ENCODE peak calls at places on chromosomes 13 and 19, in ten cellular contexts. One of them, this sample, is unnamed.

GRCh38 chr13:38301236-38301635 is 48.4 kb upstream of the UFM1 start:
- DNase-seq in ascending aorta: no peak
- DNase-seq in transverse colon: no peak
- DNase-seq in ovary: no peak
- DNase-seq in PC-3: no peak
- DNase-seq in A673: no peak
- DNase-seq in psoas muscle: no peak
- DNase-seq in cardiac muscle cell: no peak
- DNase-seq in CD8-positive, alpha-beta memory T cell: no peak
- DNase-seq in CD4-positive, CD25-positive, alpha-beta regulatory T cell: no peak
- DNase-seq in this sample: no peak

GRCh38 chr13:36745436-36745835 is 71.6 kb downstream of the SERTM1 start:
- DNase-seq in ascending aorta: no peak
- DNase-seq in transverse colon: no peak
- DNase-seq in ovary: no peak
- DNase-seq in PC-3: no peak
- DNase-seq in A673: no peak
- DNase-seq in psoas muscle: no peak
- DNase-seq in cardiac muscle cell: no peak
- DNase-seq in CD8-positive, alpha-beta memory T cell: no peak
- DNase-seq in CD4-positive, CD25-positive, alpha-beta regulatory T cell: no peak
- DNase-seq in this sample: no peak

GRCh38 chr19:46303702-46304397 is 7.0 kb downstream of the HIF3A start:
- DNase-seq in ascending aorta: no peak
- DNase-seq in transverse colon: peak; percentile 95
- DNase-seq in ovary: peak; percentile 82
- DNase-seq in PC-3: no peak
- DNase-seq in A673: peak; percentile 70
- DNase-seq in psoas muscle: peak; percentile 73
- DNase-seq in cardiac muscle cell: peak; percentile 84
- DNase-seq in CD8-positive, alpha-beta memory T cell: no peak
- DNase-seq in CD4-positive, CD25-positive, alpha-beta regulatory T cell: no peak
- DNase-seq in this sample: peak; percentile 93

GRCh38 chr13:20430296-20430695 is 95.4 kb downstream of the CRYL1 start:
- DNase-seq in ascending aorta: no peak
- DNase-seq in transverse colon: no peak
- DNase-seq in ovary: no peak
- DNase-seq in PC-3: no peak
- DNase-seq in A673: no peak
- DNase-seq in psoas muscle: no peak
- DNase-seq in cardiac muscle cell: no peak
- DNase-seq in CD8-positive, alpha-beta memory T cell: no peak
- DNase-seq in CD4-positive, CD25-positive, alpha-beta regulatory T cell: no peak
- DNase-seq in this sample: no peak

GRCh38 chr19:10812902-10813404 is 23.1 kb downstream of the TMED1 start:
- DNase-seq in ascending aorta: peak; percentile 89
- DNase-seq in transverse colon: peak; percentile 34
- DNase-seq in ovary: no peak
- DNase-seq in PC-3: peak; percentile 64
- DNase-seq in A673: peak; percentile 67
- DNase-seq in psoas muscle: peak; percentile 73
- DNase-seq in cardiac muscle cell: no peak
- DNase-seq in CD8-positive, alpha-beta memory T cell: no peak
- DNase-seq in CD4-positive, CD25-positive, alpha-beta regulatory T cell: no peak
- DNase-seq in this sample: peak; percentile 51

GRCh38 chr19:868458-869244 is 9.2 kb downstream of the CFD start:
- DNase-seq in ascending aorta: no peak
- DNase-seq in transverse colon: no peak
- DNase-seq in ovary: no peak
- DNase-seq in PC-3: no peak
- DNase-seq in A673: no peak
- DNase-seq in psoas muscle: no peak
- DNase-seq in cardiac muscle cell: no peak
- DNase-seq in CD8-positive, alpha-beta memory T cell: no peak
- DNase-seq in CD4-positive, CD25-positive, alpha-beta regulatory T cell: no peak
- DNase-seq in this sample: no peak

GRCh38 chr13:21359855-21360254 is 99.2 kb downstream of the ZDHHC20 start:
- DNase-seq in ascending aorta: no peak
- DNase-seq in transverse colon: no peak
- DNase-seq in ovary: no peak
- DNase-seq in PC-3: no peak
- DNase-seq in A673: no peak
- DNase-seq in psoas muscle: no peak
- DNase-seq in cardiac muscle cell: no peak
- DNase-seq in CD8-positive, alpha-beta memory T cell: no peak
- DNase-seq in CD4-positive, CD25-positive, alpha-beta regulatory T cell: no peak
- DNase-seq in this sample: no peak

GRCh38 chr13:100129605-100130004 is 40.7 kb downstream of the PCCA start:
- DNase-seq in ascending aorta: no peak
- DNase-seq in transverse colon: no peak
- DNase-seq in ovary: no peak
- DNase-seq in PC-3: no peak
- DNase-seq in A673: no peak
- DNase-seq in psoas muscle: no peak
- DNase-seq in cardiac muscle cell: no peak
- DNase-seq in CD8-positive, alpha-beta memory T cell: no peak
- DNase-seq in CD4-positive, CD25-positive, alpha-beta regulatory T cell: no peak
- DNase-seq in this sample: no peak

GRCh38 chr13:23901365-23901764 is 4.1 kb upstream of the C1QTNF9B start:
- DNase-seq in ascending aorta: no peak
- DNase-seq in transverse colon: no peak
- DNase-seq in ovary: no peak
- DNase-seq in PC-3: peak; percentile 80
- DNase-seq in A673: no peak
- DNase-seq in psoas muscle: no peak
- DNase-seq in cardiac muscle cell: no peak
- DNase-seq in CD8-positive, alpha-beta memory T cell: no peak
- DNase-seq in CD4-positive, CD25-positive, alpha-beta regulatory T cell: no peak
- DNase-seq in this sample: no peak

GRCh38 chr13:79128158-79128557 is 277.9 kb downstream of the RBM26 start:
- DNase-seq in ascending aorta: no peak
- DNase-seq in transverse colon: no peak
- DNase-seq in ovary: no peak
- DNase-seq in PC-3: peak; percentile 76
- DNase-seq in A673: no peak
- DNase-seq in psoas muscle: no peak
- DNase-seq in cardiac muscle cell: no peak
- DNase-seq in CD8-positive, alpha-beta memory T cell: no peak
- DNase-seq in CD4-positive, CD25-positive, alpha-beta regulatory T cell: no peak
- DNase-seq in this sample: no peak

GRCh38 chr13:100300708-100301107 is 211.8 kb downstream of the PCCA start:
- DNase-seq in ascending aorta: no peak
- DNase-seq in transverse colon: no peak
- DNase-seq in ovary: no peak
- DNase-seq in PC-3: no peak
- DNase-seq in A673: peak; percentile 83
- DNase-seq in psoas muscle: no peak
- DNase-seq in cardiac muscle cell: no peak
- DNase-seq in CD8-positive, alpha-beta memory T cell: no peak
- DNase-seq in CD4-positive, CD25-positive, alpha-beta regulatory T cell: no peak
- DNase-seq in this sample: no peak

GRCh38 chr19:18437481-18438330 is at the start of gene ISYNA1:
- DNase-seq in ascending aorta: no peak
- DNase-seq in transverse colon: peak; percentile 62
- DNase-seq in ovary: peak; percentile 81
- DNase-seq in PC-3: peak; percentile 28
- DNase-seq in A673: peak; percentile 67
- DNase-seq in psoas muscle: peak; percentile 76
- DNase-seq in cardiac muscle cell: peak; percentile 75
- DNase-seq in CD8-positive, alpha-beta memory T cell: peak; percentile 57
- DNase-seq in CD4-positive, CD25-positive, alpha-beta regulatory T cell: peak; percentile 68
- DNase-seq in this sample: no peak

GRCh38 chr13:113828282-113828825 is 35.5 kb downstream of the GAS6 start:
- DNase-seq in ascending aorta: no peak
- DNase-seq in transverse colon: no peak
- DNase-seq in ovary: no peak
- DNase-seq in PC-3: no peak
- DNase-seq in A673: no peak
- DNase-seq in psoas muscle: no peak
- DNase-seq in cardiac muscle cell: no peak
- DNase-seq in CD8-positive, alpha-beta memory T cell: no peak
- DNase-seq in CD4-positive, CD25-positive, alpha-beta regulatory T cell: no peak
- DNase-seq in this sample: no peak

GRCh38 chr19:34669305-34669704 is 7.7 kb downstream of the SCGB2B2 start:
- DNase-seq in ascending aorta: no peak
- DNase-seq in transverse colon: no peak
- DNase-seq in ovary: no peak
- DNase-seq in PC-3: no peak
- DNase-seq in A673: no peak
- DNase-seq in psoas muscle: no peak
- DNase-seq in cardiac muscle cell: no peak
- DNase-seq in CD8-positive, alpha-beta memory T cell: no peak
- DNase-seq in CD4-positive, CD25-positive, alpha-beta regulatory T cell: no peak
- DNase-seq in this sample: no peak

GRCh38 chr19:38210458-38210987 is 13.5 kb downstream of the DPF1 start:
- DNase-seq in ascending aorta: no peak
- DNase-seq in transverse colon: peak; percentile 21
- DNase-seq in ovary: peak; percentile 68
- DNase-seq in PC-3: no peak
- DNase-seq in A673: peak; percentile 74
- DNase-seq in psoas muscle: peak; percentile 85
- DNase-seq in cardiac muscle cell: peak; percentile 67
- DNase-seq in CD8-positive, alpha-beta memory T cell: no peak
- DNase-seq in CD4-positive, CD25-positive, alpha-beta regulatory T cell: no peak
- DNase-seq in this sample: no peak

GRCh38 chr19:8352134-8352827 is 9.2 kb upstream of the KANK3 start:
- DNase-seq in ascending aorta: no peak
- DNase-seq in transverse colon: no peak
- DNase-seq in ovary: no peak
- DNase-seq in PC-3: no peak
- DNase-seq in A673: peak; percentile 85
- DNase-seq in psoas muscle: peak; percentile 44
- DNase-seq in cardiac muscle cell: no peak
- DNase-seq in CD8-positive, alpha-beta memory T cell: no peak
- DNase-seq in CD4-positive, CD25-positive, alpha-beta regulatory T cell: no peak
- DNase-seq in this sample: no peak

DNA sequence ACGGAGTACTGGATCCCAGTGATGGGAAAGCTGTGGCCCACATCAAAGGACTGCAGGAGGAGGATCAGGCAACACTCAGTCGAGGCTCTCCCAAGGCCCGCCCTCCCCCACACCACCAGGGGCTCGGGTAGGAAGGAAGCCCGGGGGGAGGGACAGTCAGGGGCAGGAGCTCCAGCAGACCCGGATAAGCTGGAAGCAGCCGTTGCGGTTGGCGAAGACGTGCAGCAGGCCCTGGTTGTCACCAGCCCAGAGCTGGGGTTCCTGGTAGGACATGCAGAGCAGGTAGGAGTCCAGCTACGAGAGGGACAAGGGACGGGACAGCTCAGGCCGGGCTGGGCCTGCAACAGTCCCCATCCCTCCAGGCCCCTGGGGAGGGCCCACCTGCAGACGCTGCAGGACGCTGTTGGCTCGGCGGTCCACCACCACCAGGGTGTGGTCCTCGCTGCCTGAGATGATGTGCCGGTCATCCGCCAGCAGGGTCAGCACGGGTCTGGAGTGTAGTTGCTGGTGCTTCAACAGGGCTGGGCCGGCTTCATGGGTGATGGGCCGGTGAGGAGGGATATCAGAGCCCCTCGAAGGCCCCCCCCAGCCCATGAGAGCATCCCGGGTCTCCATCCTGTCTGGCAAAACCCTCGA is 1.9 kb downstream of the GNG14 start:
- DNase-seq in ascending aorta: no peak
- DNase-seq in transverse colon: no peak
- DNase-seq in ovary: no peak
- DNase-seq in PC-3: no peak
- DNase-seq in A673: no peak
- DNase-seq in psoas muscle: no peak
- DNase-seq in cardiac muscle cell: no peak
- DNase-seq in CD8-positive, alpha-beta memory T cell: no peak
- DNase-seq in CD4-positive, CD25-positive, alpha-beta regulatory T cell: no peak
- DNase-seq in this sample: no peak
- H3K4me1 ChIP-seq in ascending aorta: no peaks in the 10 kb centered on the region
- H3K4me1 ChIP-seq in transverse colon: no peaks in the 10 kb centered on the region
- H3K4me1 ChIP-seq in ovary: no peaks in the 10 kb centered on the region
- H3K4me1 ChIP-seq in PC-3: no peaks in the 10 kb centered on the region
- H3K4me1 ChIP-seq in A673: no peaks in the 10 kb centered on the region
- H3K4me1 ChIP-seq in psoas muscle: no peaks in the 10 kb centered on the region
- H3K4me1 ChIP-seq in cardiac muscle cell: no peaks in the 10 kb centered on the region
- H3K4me1 ChIP-seq in CD8-positive, alpha-beta memory T cell: no peaks in the 10 kb centered on the region
- H3K4me1 ChIP-seq in CD4-positive, CD25-positive, alpha-beta regulatory T cell: no peaks in the 10 kb centered on the region
- H3K4me1 ChIP-seq in this sample: no peaks in the 10 kb centered on the region

GRCh38 chr19:13018037-13018914 is 23.0 kb downstream of the NFIX start:
- DNase-seq in ascending aorta: no peak
- DNase-seq in transverse colon: peak; percentile 57
- DNase-seq in ovary: peak; percentile 85
- DNase-seq in PC-3: peak; percentile 58
- DNase-seq in A673: no peak
- DNase-seq in psoas muscle: peak; percentile 84
- DNase-seq in cardiac muscle cell: no peak
- DNase-seq in CD8-positive, alpha-beta memory T cell: no peak
- DNase-seq in CD4-positive, CD25-positive, alpha-beta regulatory T cell: no peak
- DNase-seq in this sample: no peak
- H3K27me3 ChIP-seq in ascending aorta: no peaks in the 10 kb centered on the region
- H3K27me3 ChIP-seq in transverse colon: peaks cover 4% of the 10 kb centered on the region
- H3K27me3 ChIP-seq in ovary: no peaks in the 10 kb centered on the region
- H3K27me3 ChIP-seq in PC-3: no peaks in the 10 kb centered on the region
- H3K27me3 ChIP-seq in A673: no peaks in the 10 kb centered on the region
- H3K27me3 ChIP-seq in psoas muscle: no peaks in the 10 kb centered on the region
- H3K27me3 ChIP-seq in cardiac muscle cell: peaks cover 100% of the 10 kb centered on the region
- H3K27me3 ChIP-seq in CD8-positive, alpha-beta memory T cell: peaks cover 25% of the 10 kb centered on the region
- H3K27me3 ChIP-seq in CD4-positive, CD25-positive, alpha-beta regulatory T cell: peaks cover 7% of the 10 kb centered on the region
- H3K27me3 ChIP-seq in this sample: no peaks in the 10 kb centered on the region

DNA sequence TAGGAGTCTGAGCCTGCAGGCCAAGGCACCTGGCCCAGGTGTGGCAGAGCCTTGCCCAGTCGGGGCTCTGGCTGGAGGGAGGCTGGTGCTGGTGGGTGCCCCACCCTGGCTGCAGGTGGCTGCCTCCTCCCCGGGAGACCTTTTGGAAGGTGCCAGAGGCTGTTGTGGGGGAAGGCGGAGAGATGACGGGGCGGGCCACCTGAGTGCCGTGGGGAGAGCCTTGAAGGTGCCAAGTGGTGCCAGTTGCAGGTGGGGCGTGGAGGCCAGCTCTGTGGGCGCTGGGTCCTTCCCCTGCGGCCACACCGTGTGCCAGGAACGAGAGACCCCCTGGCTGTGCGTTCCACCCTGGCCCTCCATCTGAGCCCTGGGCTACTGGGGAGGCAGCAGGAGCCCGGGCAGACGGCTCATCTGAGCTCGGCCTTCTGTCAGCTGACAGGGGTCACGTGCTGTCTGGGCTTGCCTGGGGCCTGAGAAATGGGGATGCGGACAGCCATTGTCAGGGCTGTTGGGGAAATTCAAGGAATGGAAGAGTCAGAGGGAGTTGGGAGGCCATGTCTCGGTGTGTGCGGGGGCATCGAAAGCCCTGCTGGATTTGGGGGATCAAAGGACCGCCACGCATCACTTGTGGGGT is 20.9 kb downstream of the CEBPA start:
- DNase-seq in ascending aorta: no peak
- DNase-seq in transverse colon: no peak
- DNase-seq in ovary: no peak
- DNase-seq in PC-3: no peak
- DNase-seq in A673: no peak
- DNase-seq in psoas muscle: peak; percentile 39
- DNase-seq in cardiac muscle cell: no peak
- DNase-seq in CD8-positive, alpha-beta memory T cell: no peak
- DNase-seq in CD4-positive, CD25-positive, alpha-beta regulatory T cell: no peak
- DNase-seq in this sample: no peak
- H3K4me1 ChIP-seq in ascending aorta: no peaks in the 10 kb centered on the region
- H3K4me1 ChIP-seq in transverse colon: peaks cover 22% of the 10 kb centered on the region
- H3K4me1 ChIP-seq in ovary: no peaks in the 10 kb centered on the region
- H3K4me1 ChIP-seq in PC-3: peaks cover 19% of the 10 kb centered on the region
- H3K4me1 ChIP-seq in A673: no peaks in the 10 kb centered on the region
- H3K4me1 ChIP-seq in psoas muscle: no peaks in the 10 kb centered on the region
- H3K4me1 ChIP-seq in cardiac muscle cell: no peaks in the 10 kb centered on the region
- H3K4me1 ChIP-seq in CD8-positive, alpha-beta memory T cell: no peaks in the 10 kb centered on the region
- H3K4me1 ChIP-seq in CD4-positive, CD25-positive, alpha-beta regulatory T cell: peaks cover 5% of the 10 kb centered on the region
- H3K4me1 ChIP-seq in this sample: peaks cover 11% of the 10 kb centered on the region

GRCh38 chr13:72025836-72026235 is 158.8 kb upstream of the DACH1 start:
- DNase-seq in ascending aorta: no peak
- DNase-seq in transverse colon: no peak
- DNase-seq in ovary: no peak
- DNase-seq in PC-3: no peak
- DNase-seq in A673: no peak
- DNase-seq in psoas muscle: no peak
- DNase-seq in cardiac muscle cell: no peak
- DNase-seq in CD8-positive, alpha-beta memory T cell: no peak
- DNase-seq in CD4-positive, CD25-positive, alpha-beta regulatory T cell: no peak
- DNase-seq in this sample: no peak
- H3K27me3 ChIP-seq in ascending aorta: no peaks in the 10 kb centered on the region
- H3K27me3 ChIP-seq in transverse colon: no peaks in the 10 kb centered on the region
- H3K27me3 ChIP-seq in ovary: no peaks in the 10 kb centered on the region
- H3K27me3 ChIP-seq in PC-3: no peaks in the 10 kb centered on the region
- H3K27me3 ChIP-seq in A673: peaks cover 4% of the 10 kb centered on the region
- H3K27me3 ChIP-seq in psoas muscle: no peaks in the 10 kb centered on the region
- H3K27me3 ChIP-seq in cardiac muscle cell: no peaks in the 10 kb centered on the region
- H3K27me3 ChIP-seq in CD8-positive, alpha-beta memory T cell: no peaks in the 10 kb centered on the region
- H3K27me3 ChIP-seq in CD4-positive, CD25-positive, alpha-beta regulatory T cell: no peaks in the 10 kb centered on the region
- H3K27me3 ChIP-seq in this sample: no peaks in the 10 kb centered on the region

This sample was measured in lung.